ENCODE peak calls at places on chromosomes 4 and X, in five cellular contexts. U is K562, A is sigmoid colon, H is stomach, R is A549. G is an unnamed sample.

GRCh38 chrX:97898798-97899197 is 1015.1 kb downstream of the RPA4 start:
- DNase-seq in A (no peak), H (no peak), R (no peak), U (no peak), G (no peak)

GRCh38 chrX:131614241-131614640 is 70.4 kb downstream of the OR13H1 start:
- DNase-seq in R (no peak), U (no peak), A (no peak), H (no peak), G (no peak)

GRCh38 chr4:14196141-14196540 is 568.6 kb upstream of the BOD1L1 start:
- DNase-seq in H (peak; percentile 61), A (no peak), U (peak; percentile 8), R (no peak), G (no peak)

GRCh38 chrX:21926527-21927278 is 13.8 kb upstream of the SMS start:
- DNase-seq in A (no peak), U (peak; percentile 12), H (no peak), R (peak; percentile 77), G (no peak)

GRCh38 chr4:40055379-40055872 is 1.2 kb upstream of the N4BP2 start:
- DNase-seq in R (no peak), U (no peak), A (no peak), H (no peak), G (no peak)

GRCh38 chr4:23022032-23022431 is 329.3 kb downstream of the GBA3 start:
- DNase-seq in H (no peak), U (no peak), R (peak; percentile 20), A (no peak), G (no peak)

GRCh38 chr4:17577660-17578481 is 873 bp downstream of the LAP3 start:
- DNase-seq in A (peak; percentile 83), U (no peak), R (peak; percentile 13), H (peak; percentile 37), G (peak; percentile 57)

GRCh38 chr4:2260336-2261109 is 1.4 kb downstream of the MXD4 start:
- DNase-seq in A (peak; percentile 74), H (peak; percentile 28), U (no peak), R (no peak), G (peak; percentile 15)

GRCh38 chr4:139581096-139581495 is 25.1 kb upstream of the SETD7 start:
- DNase-seq in U (no peak), R (no peak), H (no peak), A (no peak), G (no peak)

GRCh38 chr4:2643555-2643954 is 107.1 kb downstream of the FAM193A start:
- DNase-seq in A (peak; percentile 15), H (peak; percentile 8), R (no peak), U (no peak), G (no peak)

GRCh38 chr4:165461176-165461835 is 82.5 kb downstream of the CPE start:
- DNase-seq in A (no peak), R (no peak), U (no peak), H (no peak), G (no peak)

GRCh38 chr4:73648478-73648877 is 28.2 kb upstream of the RASSF6 start:
- DNase-seq in U (no peak), A (no peak), H (no peak), R (no peak), G (no peak)

GRCh38 chr4:153224474-153224873 is 20.2 kb downstream of the TRIM2 start:
- DNase-seq in R (no peak), H (no peak), U (no peak), A (no peak), G (no peak)

GRCh38 chr4:153223418-153223792 is 19.2 kb downstream of the TRIM2 start:
- DNase-seq in U (no peak), R (no peak), A (no peak), H (no peak), G (no peak)

GRCh38 chr4:153222162-153222789 is 18.0 kb downstream of the TRIM2 start:
- DNase-seq in R (no peak), U (no peak), H (peak; percentile 64), A (peak; percentile 88), G (peak; percentile 64)

GRCh38 chr4:153222790-153223417 is 18.7 kb downstream of the TRIM2 start:
- DNase-seq in R (no peak), A (peak; percentile 78), U (no peak), H (peak; percentile 62), G (peak; percentile 62)

GRCh38 chr4:153223935-153224334 is 19.7 kb downstream of the TRIM2 start:
- DNase-seq in H (no peak), A (no peak), U (no peak), R (no peak), G (no peak)
- H3K4me1 ChIP-seq in H (peaks cover 70% of the 10 kb centered on the region), A (peaks cover 19% of the 10 kb centered on the region), U (no peaks in the 10 kb centered on the region), R (no peaks in the 10 kb centered on the region), G (peaks cover 26% of the 10 kb centered on the region)

DNA sequence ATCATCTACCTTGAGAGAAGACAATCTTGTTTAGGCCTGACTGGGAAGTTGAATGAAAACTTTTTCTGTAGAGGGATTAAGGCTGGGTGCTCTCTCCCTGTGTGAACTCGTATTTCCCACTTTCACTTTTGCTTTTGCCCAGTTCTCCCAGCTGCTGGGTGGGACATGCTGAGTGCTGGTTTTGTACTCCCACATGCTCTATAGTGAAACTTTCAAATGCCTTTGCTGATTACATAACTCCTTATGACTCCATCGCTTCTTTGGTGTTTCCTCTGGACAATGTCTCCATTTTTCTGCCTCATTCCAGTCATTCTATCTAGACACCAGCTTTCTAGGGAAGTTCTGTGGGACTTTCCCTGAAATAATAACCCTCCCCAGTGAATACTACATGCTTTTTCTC is 100.5 kb downstream of the CLNK start:
- DNase-seq in U (no peak), R (no peak), H (peak; percentile 31), A (no peak), G (peak; percentile 28)
- TF ChIP-seq EP300 in U (no peak), R (no peak), H (no peak), A (no peak), G (no peak)

GRCh38 chrX:44435047-44435446 is 91.6 kb upstream of the EFHC2 start:
- DNase-seq in A (no peak), U (no peak), H (no peak), R (no peak), G (no peak)

GRCh38 chrX:44439242-44439641 is 95.8 kb upstream of the EFHC2 start:
- DNase-seq in U (no peak), A (no peak), R (no peak), H (no peak), G (no peak)

DNA sequence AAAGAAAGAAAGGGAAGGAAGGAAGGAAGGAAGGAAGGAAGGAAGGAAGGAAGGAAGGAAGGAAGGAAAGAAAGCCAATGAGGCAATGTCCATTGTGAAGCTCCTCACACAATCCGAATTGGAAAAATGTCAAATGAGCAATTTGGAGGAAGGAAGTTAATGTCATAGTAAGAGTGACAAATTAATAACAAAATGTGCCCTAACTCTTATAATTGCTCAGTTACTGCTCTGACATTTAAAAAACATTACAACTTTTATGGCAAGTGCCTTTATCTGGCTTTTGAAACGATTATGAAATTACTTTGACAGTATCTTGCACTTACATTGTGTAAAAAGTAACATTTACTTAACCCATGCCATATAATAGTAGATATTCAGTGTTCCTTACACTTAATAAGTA is 96.5 kb upstream of the EFHC2 start:
- DNase-seq in U (no peak), A (no peak), R (no peak), H (no peak), G (no peak)
- H3K4me1 ChIP-seq in U (no peaks in the 10 kb centered on the region), A (no peaks in the 10 kb centered on the region), R (peaks cover 11% of the 10 kb centered on the region), H (peaks cover 11% of the 10 kb centered on the region), G (no peaks in the 10 kb centered on the region)

GRCh38 chrX:119475389-119476101 is 7.3 kb downstream of the SLC25A5 start:
- DNase-seq in H (no peak), A (no peak), U (no peak), R (no peak), G (no peak)

GRCh38 chrX:119477812-119478232 is 9.6 kb downstream of the SLC25A5 start:
- DNase-seq in R (peak; percentile 58), H (peak; percentile 42), A (no peak), U (peak; percentile 25), G (peak; percentile 54)

GRCh38 chrX:119478504-119478903 is 10.3 kb downstream of the SLC25A5 start:
- DNase-seq in H (no peak), R (no peak), U (no peak), A (no peak), G (no peak)

GRCh38 chrX:119479845-119480244 is 11.6 kb downstream of the SLC25A5 start:
- DNase-seq in A (peak; percentile 20), H (no peak), R (no peak), U (no peak), G (no peak)

DNA sequence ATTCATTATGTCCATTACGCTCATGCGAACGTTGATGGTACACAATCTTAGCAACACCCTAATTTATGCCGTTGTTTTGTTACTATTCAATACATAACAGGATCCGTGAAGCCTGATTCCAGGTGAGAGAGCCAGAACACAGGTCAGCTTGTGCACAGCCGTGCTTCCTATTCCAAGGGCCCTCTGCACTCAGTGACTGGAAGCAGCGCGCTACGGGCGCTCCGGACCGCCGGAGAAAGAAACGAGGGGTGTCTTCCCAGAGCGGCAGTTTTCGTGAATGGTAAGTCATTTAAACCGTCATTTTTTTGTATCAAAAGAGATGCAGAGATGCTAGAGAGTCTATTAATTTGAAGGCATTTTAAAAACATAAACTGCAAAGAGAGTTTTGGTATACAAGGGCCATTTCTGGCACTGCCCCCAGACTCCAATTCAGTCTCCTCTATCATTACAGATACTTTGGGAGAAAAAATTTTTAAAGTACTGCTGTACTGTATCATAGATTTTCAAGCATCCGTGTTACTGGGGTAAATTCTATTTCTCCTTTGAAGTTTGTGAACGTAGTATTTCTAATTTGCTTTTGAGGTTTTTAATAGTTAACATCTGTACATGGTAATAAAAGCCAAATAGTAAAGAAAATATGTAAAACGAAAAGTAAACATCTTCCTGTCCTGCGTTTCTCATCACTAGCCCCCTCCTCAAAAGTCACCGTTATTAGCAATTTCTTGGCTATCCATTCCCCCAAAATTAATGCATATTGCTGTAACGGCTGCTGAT is 6.6 kb downstream of the SLC25A5 start:
- DNase-seq in U (no peak), R (no peak), A (no peak), H (no peak), G (no peak)
- TF ChIP-seq EP300 in U (no peak), R (no peak), A (no peak), H (no peak), G (no peak)

DNA sequence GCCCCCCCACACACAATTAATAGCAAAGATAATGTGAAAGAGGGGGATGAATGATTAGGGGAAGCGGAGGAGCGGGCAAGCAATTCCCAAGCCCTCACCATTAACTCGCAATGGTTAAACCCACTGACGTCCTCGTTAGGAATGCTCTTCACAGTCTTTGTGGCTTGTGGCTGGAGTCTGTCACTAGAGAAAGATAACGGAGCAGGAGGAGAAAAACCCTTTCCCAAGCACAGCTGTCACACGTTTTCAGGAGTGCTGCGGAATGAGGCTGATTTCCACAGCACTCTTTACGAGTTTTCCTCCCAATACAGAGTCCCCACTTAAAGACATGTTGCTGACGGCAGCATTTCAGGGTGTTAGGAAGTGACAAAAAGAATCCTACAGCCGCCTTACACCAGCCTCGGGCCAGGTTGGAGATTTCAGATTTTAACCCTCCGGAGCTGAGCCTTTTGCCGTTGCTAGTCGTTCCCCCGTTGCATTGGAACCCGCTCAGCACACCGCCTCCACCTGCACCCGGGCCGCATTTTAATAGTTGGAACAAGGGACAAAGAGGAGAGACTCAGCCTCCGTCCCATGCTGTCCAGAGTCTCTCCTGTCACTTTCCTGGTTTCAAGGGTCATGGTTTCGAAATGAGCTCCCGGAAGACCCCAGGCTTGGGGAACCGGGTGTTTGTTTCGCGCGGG is 92.2 kb downstream of the GEMIN8 start:
- DNase-seq in U (no peak), R (no peak), A (no peak), H (no peak), G (no peak)
- H3K4me1 ChIP-seq in U (no peaks in the 10 kb centered on the region), R (no peaks in the 10 kb centered on the region), A (peaks cover 17% of the 10 kb centered on the region), H (peaks cover 24% of the 10 kb centered on the region), G (peaks cover 17% of the 10 kb centered on the region)

DNA sequence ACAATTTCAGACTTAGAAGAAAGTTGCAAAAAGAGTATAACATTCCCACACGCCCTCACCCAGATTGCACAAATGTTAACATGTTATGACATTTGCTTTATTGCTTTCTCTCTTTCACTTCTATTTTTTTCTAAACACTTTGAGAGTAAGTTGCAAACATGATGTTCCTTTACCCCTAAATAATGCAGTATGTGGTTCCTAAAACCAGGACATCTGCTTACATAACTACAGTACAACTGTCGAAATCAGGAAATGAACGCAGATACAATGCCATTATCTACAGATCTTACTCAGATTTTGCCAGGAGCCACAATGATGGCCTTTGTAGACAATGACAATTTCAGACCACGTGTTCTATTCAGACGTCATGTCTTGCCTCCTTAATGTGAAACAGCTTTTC is 22.4 kb downstream of the SH3TC1 start:
- DNase-seq in H (no peak), R (no peak), A (no peak), U (no peak), G (no peak)
- TF ChIP-seq EP300 in H (no peak), R (no peak), A (no peak), U (no peak), G (peak; percentile 66)